ENCODE peak calls at places on chromosome 2, in six cellular contexts. P, I, V, O, L and Q are unnamed samples.

GRCh38 chr2:239151201-239152131 is 249.4 kb downstream of the HDAC4 start:
- DNase-seq in L (no peak), O (no peak), I (no peak), V (no peak), P (no peak), Q (no peak)

GRCh38 chr2:127820080-127820668 is 9.2 kb upstream of the WDR33 start:
- DNase-seq in I (no peak), V (no peak), O (no peak), P (no peak), L (no peak), Q (no peak)

GRCh38 chr2:202022755-202023154 is 10.9 kb upstream of the FZD7 start:
- DNase-seq in I (no peak), L (peak), P (no peak), V (no peak), O (no peak), Q (no peak)

GRCh38 chr2:120442923-120443571 is 97.1 kb downstream of the INHBB start:
- DNase-seq in V (no peak), O (no peak), P (no peak), L (no peak), I (no peak), Q (no peak)

GRCh38 chr2:123502926-123503325 is 522.2 kb upstream of the CNTNAP5 start:
- DNase-seq in P (no peak), O (no peak), V (no peak), I (no peak), L (no peak), Q (no peak)

GRCh38 chr2:65035544-65035943 is 20.7 kb upstream of the CEP68 start:
- DNase-seq in L (no peak), I (no peak), V (no peak), O (no peak), P (no peak), Q (no peak)

GRCh38 chr2:120669121-120669952 is 66.3 kb upstream of the GLI2 start:
- DNase-seq in P (peak), L (peak), V (no peak), I (no peak), O (peak), Q (peak)

GRCh38 chr2:167126165-167126564 is 237.9 kb downstream of the XIRP2 start:
- DNase-seq in O (no peak), I (no peak), V (no peak), L (no peak), P (no peak), Q (no peak)

GRCh38 chr2:46826898-46827245 is 88.7 kb downstream of the MCFD2 start:
- DNase-seq in V (no peak), L (no peak), I (no peak), P (no peak), O (no peak), Q (no peak)